ENCODE peak calls at places on chromosomes 4 and X, in five cellular contexts. A is mammary epithelial cell, T is endothelial cell of umbilical vein, F is neuronal stem cell, P is Karpas-422. H is an unnamed sample.

GRCh38 chr4:168509786-168510185 is 12.9 kb downstream of the PALLD start:
- DNase-seq in T (no peak), F (no peak), P (no peak), A (peak), H (peak)

GRCh38 chrX:7347465-7347864 is 199.5 kb upstream of the PUDP start:
- DNase-seq in P (peak), F (no peak), A (no peak), T (no peak), H (no peak)

GRCh38 chr4:114146947-114147618 is 167.6 kb upstream of the ARSJ start:
- DNase-seq in F (no peak), P (no peak), A (no peak), T (no peak), H (no peak)

GRCh38 chrX:33194876-33195433 is 16.4 kb downstream of the DMD start:
- DNase-seq in F (no peak), P (no peak), T (peak), A (no peak), H (peak)

GRCh38 chr4:48498895-48499294 is 8.8 kb downstream of the ZAR1 start:
- DNase-seq in F (no peak), A (no peak), T (no peak), P (no peak), H (no peak)

GRCh38 chr4:30413915-30414314 is 306.3 kb upstream of the PCDH7 start:
- DNase-seq in F (no peak), T (no peak), P (no peak), A (no peak), H (no peak)

GRCh38 chr4:137819964-137820383 is 287.7 kb upstream of the PCDH18 start:
- DNase-seq in P (peak), F (peak), T (peak), A (peak), H (peak)

GRCh38 chrX:24025741-24026402 is 1.1 kb downstream of the KLHL15 start:
- DNase-seq in T (peak), F (no peak), A (peak), P (no peak), H (peak)

GRCh38 chrX:150219374-150220185 is 143.5 kb upstream of the MAMLD1 start:
- DNase-seq in P (no peak), A (peak), T (no peak), F (no peak), H (peak)

DNA sequence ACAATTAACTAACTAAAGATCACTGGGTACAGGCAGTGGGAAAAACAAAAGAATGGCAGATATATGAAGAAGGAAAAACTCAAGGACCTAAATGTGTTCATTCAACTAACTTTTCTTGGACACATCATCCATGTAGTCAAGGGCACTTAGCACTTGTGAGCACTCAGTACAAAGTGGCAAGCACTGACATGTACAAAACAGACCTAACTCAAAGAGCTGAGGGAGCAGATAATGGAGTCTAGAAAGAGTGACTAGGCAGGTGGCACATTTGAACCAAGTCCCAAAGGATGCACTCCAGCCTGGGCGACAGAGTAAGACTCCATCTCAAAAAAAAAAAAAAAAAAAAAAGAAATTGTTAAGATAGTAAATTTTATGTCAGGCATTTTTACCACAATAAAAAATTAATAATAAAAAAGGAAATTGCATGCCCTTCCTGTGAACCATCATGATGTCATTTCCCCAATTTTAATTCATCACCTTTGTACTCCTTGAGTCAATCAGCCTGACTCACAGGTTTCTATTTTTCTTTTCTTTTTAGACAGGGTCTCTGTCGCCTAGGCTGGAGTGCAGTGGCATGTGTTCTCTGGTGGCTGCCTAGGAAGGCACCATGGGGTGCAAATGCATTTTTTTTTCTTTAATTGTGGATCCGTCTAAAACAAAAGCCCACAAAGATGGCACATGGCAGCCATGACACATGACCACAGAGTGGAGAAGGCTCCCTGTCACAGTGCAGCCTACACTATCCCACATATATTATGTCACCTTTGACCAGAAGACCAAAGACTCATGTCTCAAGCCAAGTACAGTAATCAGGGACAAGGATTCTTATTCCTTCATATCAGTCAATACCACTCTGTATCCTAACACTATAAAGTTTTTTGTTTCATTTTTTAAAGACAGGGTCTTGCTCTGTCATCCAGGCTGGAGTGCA is 91.9 kb downstream of the CHST7 start:
- DNase-seq in P (no peak), F (no peak), A (peak), T (peak), H (no peak)
- H3K9ac ChIP-seq in P (no peak), F (no peak), A (no peak), T (no peak), H (no peak)

GRCh38 chr4:20317424-20317985 is 65.8 kb downstream of the SLIT2 start:
- DNase-seq in A (no peak), T (no peak), F (no peak), P (no peak), H (peak)

GRCh38 chr4:20318899-20319291 is 67.2 kb downstream of the SLIT2 start:
- DNase-seq in P (no peak), A (no peak), F (no peak), T (no peak), H (no peak)

GRCh38 chr4:20318011-20318898 is 66.5 kb downstream of the SLIT2 start:
- DNase-seq in A (no peak), P (no peak), F (no peak), T (no peak), H (peak)

GRCh38 chr4:20320232-20320631 is 68.5 kb downstream of the SLIT2 start:
- DNase-seq in F (no peak), P (no peak), A (no peak), T (no peak), H (no peak)

DNA sequence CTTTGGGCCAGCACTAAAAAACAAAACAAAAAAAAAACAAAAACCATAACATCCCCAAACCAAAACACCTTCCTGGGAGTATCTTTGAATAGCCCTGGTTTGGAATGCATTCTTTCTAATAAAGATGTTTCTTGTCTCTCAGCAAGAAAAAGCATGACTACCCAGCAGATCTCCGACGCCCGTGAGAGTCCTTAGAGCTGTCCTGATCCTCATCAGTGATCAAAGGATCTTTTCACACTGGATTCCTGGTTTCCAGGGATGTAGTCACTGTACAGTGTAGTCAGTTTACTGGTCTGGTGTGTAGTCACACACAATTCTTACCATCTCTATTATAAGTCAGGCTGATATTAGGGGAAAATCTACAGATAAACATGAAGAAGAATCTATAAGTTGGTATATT is 68.1 kb downstream of the SLIT2 start:
- DNase-seq in F (no peak), A (no peak), T (no peak), P (no peak), H (no peak)
- H3K4me2 ChIP-seq in F (no peak), A (no peak), T (no peak), P (no peak), H (peak)

DNA sequence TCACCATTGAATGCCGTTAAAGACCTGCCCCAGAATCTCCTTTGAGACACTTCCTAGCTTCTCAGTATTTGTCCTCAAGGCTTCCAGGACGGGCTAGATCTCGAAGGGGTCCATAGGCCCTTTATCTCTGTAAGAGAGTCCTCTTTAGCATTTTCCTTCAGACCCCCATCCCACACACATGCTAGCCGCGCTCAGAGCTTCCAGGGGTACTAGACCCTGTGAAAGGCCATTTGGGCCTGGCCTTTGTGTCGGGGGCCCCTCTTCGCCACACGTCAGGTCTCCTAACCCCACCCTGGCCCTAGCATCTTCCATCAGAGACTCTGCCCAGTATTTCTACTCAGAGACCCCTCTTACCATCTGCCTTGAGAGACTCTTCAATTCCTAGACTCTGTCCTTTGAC is 759 bp downstream of the UBA1 start:
- DNase-seq in P (peak), T (no peak), A (no peak), F (no peak), H (no peak)
- H3K27ac ChIP-seq in P (peak), T (peak), A (peak), F (no peak), H (peak)

GRCh38 chr4:76197971-76198410 is 15.6 kb downstream of the SCARB2 start:
- DNase-seq in A (peak), F (no peak), P (no peak), T (no peak), H (peak)

GRCh38 chr4:76198411-76199237 is 15.0 kb downstream of the SCARB2 start:
- DNase-seq in A (peak), T (peak), P (no peak), F (no peak), H (peak)

GRCh38 chr4:76199664-76200211 is 13.9 kb downstream of the SCARB2 start:
- DNase-seq in T (peak), A (no peak), P (peak), F (no peak), H (peak)

GRCh38 chr4:76203541-76203940 is 10.1 kb downstream of the SCARB2 start:
- DNase-seq in P (no peak), F (no peak), T (no peak), A (no peak), H (no peak)

DNA sequence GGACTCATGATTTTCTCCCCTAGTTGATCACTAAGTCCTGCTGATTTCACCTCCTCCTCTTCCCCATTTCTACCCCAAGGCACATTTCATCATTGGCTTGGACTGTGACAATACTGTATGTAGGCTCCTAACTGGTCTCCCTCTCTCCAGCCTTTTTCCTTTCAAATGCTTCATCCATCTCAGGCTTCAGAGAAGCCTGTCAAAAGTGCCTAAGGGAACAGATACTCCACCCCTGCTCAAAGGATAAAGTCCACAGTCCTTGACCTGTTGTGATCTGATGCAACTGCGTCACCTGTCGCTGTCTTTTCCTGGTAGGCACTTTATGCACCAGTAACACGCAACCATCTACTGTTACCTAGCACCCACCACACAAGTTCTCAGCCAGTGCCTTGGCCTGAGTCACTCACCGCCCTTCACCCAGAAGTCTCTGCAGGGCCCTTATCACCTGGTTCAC is 12.8 kb downstream of the SCARB2 start:
- DNase-seq in P (no peak), F (no peak), T (no peak), A (no peak), H (no peak)
- H3K9ac ChIP-seq in P (no peak), F (no peak), T (no peak), A (no peak), H (no peak)

GRCh38 chr4:174559894-174560293 is 37.6 kb upstream of the HPGD start:
- DNase-seq in T (no peak), F (peak), A (no peak), P (no peak), H (no peak)
- H3K4me2 ChIP-seq in T (no peak), F (no peak), A (no peak), P (no peak), H (no peak)

H was measured in fibroblast of lung.